ENCODE peak calls at places on chromosome 22, in six cellular contexts. Q is endothelial cell of umbilical vein, A is A549, F is HepG2, I is K562, S is GM12878. B is an unnamed sample.

GRCh38 chr22:41256254-41256897 is 15.6 kb upstream of the CHADL start:
- DNase-seq in Q (peak), A (peak), F (no peak), I (no peak), S (no peak), B (no peak)

GRCh38 chr22:22235564-22235963 is 9.0 kb upstream of the VPREB1 start:
- DNase-seq in Q (peak), A (peak), F (no peak), I (peak), S (peak), B (peak)

GRCh38 chr22:50545522-50546325 is at the start of gene KLHDC7B:
- DNase-seq in Q (no peak), A (no peak), F (no peak), I (no peak), S (no peak), B (peak)

GRCh38 chr22:47283616-47284270 is 521.3 kb downstream of the TBC1D22A start:
- DNase-seq in Q (no peak), A (no peak), F (no peak), I (no peak), S (no peak), B (no peak)

GRCh38 chr22:24247564-24248344 is 2.9 kb upstream of the GGT5 start:
- DNase-seq in Q (peak), A (peak), F (peak), I (peak), S (no peak), B (peak)

GRCh38 chr22:46827072-46827780 is 64.8 kb downstream of the TBC1D22A start:
- DNase-seq in Q (no peak), A (no peak), F (peak), I (peak), S (no peak), B (no peak)

GRCh38 chr22:46066691-46067090 is 83.6 kb upstream of the PPARA start:
- DNase-seq in Q (peak), A (no peak), F (no peak), I (no peak), S (no peak), B (no peak)

GRCh38 chr22:25746012-25746373 is 4.0 kb downstream of the MYO18B start:
- DNase-seq in Q (peak), A (no peak), F (no peak), I (no peak), S (no peak), B (no peak)

GRCh38 chr22:30918761-30919160 is 49.8 kb downstream of the MORC2 start:
- DNase-seq in Q (no peak), A (no peak), F (no peak), I (no peak), S (no peak), B (no peak)

GRCh38 chr22:37679670-37680069 is 4.2 kb downstream of the LGALS1 start:
- DNase-seq in Q (no peak), A (no peak), F (no peak), I (no peak), S (no peak), B (no peak)

GRCh38 chr22:49712195-49712791 is 115.4 kb downstream of the BRD1 start:
- DNase-seq in Q (no peak), A (no peak), F (no peak), I (peak), S (no peak), B (no peak)

GRCh38 chr22:37121887-37122591 is 12.5 kb upstream of the TMPRSS6 start:
- DNase-seq in Q (peak), A (peak), F (peak), I (no peak), S (peak), B (no peak)

GRCh38 chr22:37661160-37661924 is 2.8 kb downstream of the PDXP start:
- DNase-seq in Q (no peak), A (no peak), F (peak), I (peak), S (no peak), B (peak)

GRCh38 chr22:41512421-41513194 is 31.7 kb downstream of the POLR3H start:
- DNase-seq in Q (no peak), A (peak), F (peak), I (peak), S (no peak), B (no peak)

GRCh38 chr22:45261407-45262088 is 20.9 kb upstream of the KIAA0930 start:
- DNase-seq in Q (no peak), A (no peak), F (no peak), I (no peak), S (no peak), B (no peak)

GRCh38 chr22:22462813-22463567 is 45.6 kb downstream of the ZNF280B start:
- DNase-seq in Q (peak), A (peak), F (peak), I (peak), S (no peak), B (peak)

GRCh38 chr22:37616205-37617083 is 7.8 kb downstream of the GGA1 start:
- DNase-seq in Q (no peak), A (no peak), F (no peak), I (no peak), S (no peak), B (no peak)

GRCh38 chr22:44801476-44801875 is 49.1 kb downstream of the ARHGAP8 start:
- DNase-seq in Q (no peak), A (no peak), F (no peak), I (no peak), S (no peak), B (no peak)

GRCh38 chr22:31526275-31526674 is 29.9 kb downstream of the SFI1 start:
- DNase-seq in Q (no peak), A (no peak), F (no peak), I (no peak), S (no peak), B (no peak)

GRCh38 chr22:46934746-46935491 is 172.5 kb downstream of the TBC1D22A start:
- DNase-seq in Q (peak), A (peak), F (peak), I (peak), S (peak), B (peak)

GRCh38 chr22:24445481-24446290 is 18.3 kb downstream of the ADORA2A start:
- DNase-seq in Q (no peak), A (no peak), F (peak), I (peak), S (no peak), B (peak)

GRCh38 chr22:35330258-35330861 is 30.7 kb downstream of the TOM1 start:
- DNase-seq in Q (peak), A (no peak), F (no peak), I (no peak), S (no peak), B (peak)
- TF ChIP-seq POLR2A in Q (no peak), A (no peak), F (no peak), I (no peak), S (no peak), B (no peak)

GRCh38 chr22:27800250-27801131 is 1.1 kb downstream of the MN1 start:
- DNase-seq in Q (no peak), A (no peak), F (no peak), I (no peak), S (no peak), B (no peak)
- H3K4me3 ChIP-seq in Q (peak), A (peak), F (no peak), I (no peak), S (no peak), B (no peak)

GRCh38 chr22:33352768-33353167 is 294.6 kb upstream of the SYN3 start:
- DNase-seq in Q (no peak), A (no peak), F (no peak), I (no peak), S (no peak), B (no peak)
- TF ChIP-seq MYC in Q (no peak), A (no peak), F (no peak), I (no peak), S (no peak), B (no peak)

DNA sequence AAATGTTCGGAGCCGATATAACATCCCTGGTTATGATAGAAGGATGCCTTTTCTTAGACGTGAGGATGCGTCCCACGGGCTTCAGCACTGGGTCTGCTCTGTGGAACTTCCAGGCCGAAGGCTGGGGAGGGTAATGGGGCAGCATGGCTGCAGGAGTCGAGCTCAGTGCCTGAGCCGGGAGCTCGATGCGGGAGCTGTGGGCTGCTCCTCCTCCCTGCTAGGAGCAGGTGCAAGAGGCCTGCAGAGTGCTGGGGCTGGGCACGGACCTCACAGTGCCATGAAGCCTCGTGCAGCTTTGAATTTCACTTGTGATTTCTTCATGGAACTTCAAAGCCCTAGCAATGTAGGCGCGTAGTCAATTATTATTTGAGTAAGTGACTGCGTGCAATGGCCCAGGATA is 6.0 kb downstream of the TUBA8 start:
- DNase-seq in Q (no peak), A (no peak), F (no peak), I (no peak), S (no peak), B (no peak)
- TF ChIP-seq POLR2A in Q (no peak), A (no peak), F (no peak), I (no peak), S (no peak), B (no peak)

GRCh38 chr22:20268350-20269012 is 363 bp upstream of the RTN4R start:
- DNase-seq in Q (peak), A (peak), F (peak), I (peak), S (no peak), B (peak)
- H3K4me3 ChIP-seq in Q (no peak), A (peak), F (no peak), I (peak), S (no peak), B (no peak)

GRCh38 chr22:39688186-39688768 is 117.7 kb downstream of the CACNA1I start:
- DNase-seq in Q (no peak), A (no peak), F (no peak), I (no peak), S (no peak), B (no peak)

GRCh38 chr22:39686776-39687525 is 116.4 kb downstream of the CACNA1I start:
- DNase-seq in Q (no peak), A (no peak), F (no peak), I (no peak), S (no peak), B (no peak)

GRCh38 chr22:39686178-39686620 is 115.6 kb downstream of the CACNA1I start:
- DNase-seq in Q (no peak), A (no peak), F (no peak), I (no peak), S (no peak), B (no peak)

GRCh38 chr22:39690901-39691620 is 120.5 kb downstream of the CACNA1I start:
- DNase-seq in Q (no peak), A (no peak), F (no peak), I (peak), S (no peak), B (peak)

DNA sequence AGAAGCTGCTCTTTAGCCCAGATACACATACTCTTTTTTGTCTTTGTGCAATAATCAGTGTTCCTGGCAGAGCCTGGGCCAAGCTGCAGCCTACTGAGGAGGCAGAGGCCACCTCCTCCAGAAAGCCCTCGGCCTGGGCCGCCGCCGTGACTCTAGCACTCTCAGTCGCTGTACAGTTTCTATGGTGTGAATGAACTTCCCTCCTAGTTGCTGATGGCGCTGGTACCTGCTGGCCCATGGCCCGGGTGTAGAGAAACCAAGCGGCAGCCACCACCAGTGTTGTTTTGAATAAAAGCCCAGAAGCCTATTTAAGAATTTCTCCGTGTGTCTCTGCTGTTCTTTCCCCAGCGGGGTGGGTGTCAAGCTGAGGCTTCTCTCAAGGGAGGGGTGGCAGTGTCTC is 118.9 kb downstream of the CACNA1I start:
- DNase-seq in Q (no peak), A (no peak), F (no peak), I (no peak), S (no peak), B (no peak)
- TF ChIP-seq MYC in Q (no peak), A (no peak), F (no peak), I (no peak), S (no peak), B (no peak)